ENCODE peak calls at places on chromosomes 2 and 18, in six cellular contexts. R is fibroblast of lung; U is PC-3; W is stomach; T is CD8-positive, alpha-beta memory T cell; S is caudate nucleus. X is an unnamed sample.

GRCh38 chr2:23432531-23432930 is 47.6 kb downstream of the KLHL29 start:
- DNase-seq in R (no peak), U (no peak), W (no peak), T (no peak), S (no peak), X (no peak)

GRCh38 chr2:67476808-67477790 is 80.0 kb downstream of the ETAA1 start:
- DNase-seq in R (peak; percentile 83), U (peak; percentile 76), W (no peak), T (no peak), S (no peak), X (no peak)

GRCh38 chr2:101883860-101884259 is 107.9 kb upstream of the IL1R2 start:
- DNase-seq in R (peak; percentile 79), U (peak; percentile 80), W (no peak), T (peak; percentile 31), S (no peak), X (no peak)

GRCh38 chr2:142131016-142131714 is at the start of gene LRP1B:
- DNase-seq in R (peak; percentile 48), U (no peak), W (no peak), T (no peak), S (peak; percentile 24), X (peak; percentile 36)

GRCh38 chr2:152762202-152762601 is 43.8 kb downstream of the ARL6IP6 start:
- DNase-seq in R (peak; percentile 95), U (no peak), W (no peak), T (no peak), S (no peak), X (no peak)

GRCh38 chr2:99821039-99821438 is 321.4 kb downstream of the AFF3 start:
- DNase-seq in R (no peak), U (peak; percentile 42), W (no peak), T (no peak), S (no peak), X (no peak)

GRCh38 chr18:67380867-67381266 is 135.7 kb downstream of the DSEL start:
- DNase-seq in R (no peak), U (no peak), W (no peak), T (no peak), S (no peak), X (no peak)

GRCh38 chr2:39567507-39567906 is 98.2 kb upstream of the TMEM178A start:
- DNase-seq in R (no peak), U (peak; percentile 14), W (no peak), T (no peak), S (no peak), X (no peak)

GRCh38 chr2:204108301-204108700 is 171.7 kb downstream of the ICOS start:
- DNase-seq in R (peak; percentile 4), U (peak; percentile 45), W (no peak), T (peak; percentile 51), S (no peak), X (no peak)

GRCh38 chr2:11984556-11985158 is 238.2 kb downstream of the LPIN1 start:
- DNase-seq in R (no peak), U (no peak), W (no peak), T (no peak), S (no peak), X (no peak)

GRCh38 chr2:174786066-174786725 is 21.9 kb upstream of the CHRNA1 start:
- DNase-seq in R (no peak), U (no peak), W (no peak), T (no peak), S (no peak), X (no peak)
- H3K27ac ChIP-seq in R (peak overlapping the region; percentile 94), U (no peak overlapping the region), W (no peak overlapping the region), T (no peak overlapping the region), S (no peak overlapping the region), X (no peak overlapping the region)

DNA sequence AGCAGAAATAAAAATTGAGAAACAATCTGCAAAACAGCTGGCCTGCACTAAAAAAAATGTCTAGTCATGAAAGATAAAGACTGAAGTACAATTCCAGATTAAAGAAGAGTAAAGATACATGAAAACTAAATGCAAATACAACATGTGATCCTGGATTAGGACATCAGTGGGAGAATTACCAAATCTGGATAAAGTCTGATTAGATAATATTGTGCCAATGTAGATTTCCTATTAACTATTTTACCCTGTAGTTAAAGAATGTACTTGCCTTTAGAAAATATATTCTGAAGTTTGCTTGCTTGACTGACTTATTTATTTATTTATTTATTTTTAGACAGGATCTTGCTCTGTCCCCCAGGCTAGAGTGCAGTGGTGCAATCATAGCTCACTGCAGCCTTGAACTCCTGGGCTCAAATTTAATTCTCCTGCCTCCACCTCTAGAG is 58.7 kb downstream of the ASXL2 start:
- DNase-seq in R (no peak), U (no peak), W (no peak), T (no peak), S (no peak), X (no peak)
- H3K27ac ChIP-seq in R (no peak overlapping the region), U (no peak overlapping the region), W (no peak overlapping the region), T (no peak overlapping the region), S (no peak overlapping the region), X (no peak overlapping the region)

GRCh38 chr2:150596071-150596470 is 108.6 kb upstream of the RND3 start:
- DNase-seq in R (peak; percentile 38), U (no peak), W (no peak), T (no peak), S (no peak), X (no peak)
- H3K27ac ChIP-seq in R (peak overlapping the region; percentile 43), U (no peak overlapping the region), W (no peak overlapping the region), T (no peak overlapping the region), S (no peak overlapping the region), X (no peak overlapping the region)

DNA sequence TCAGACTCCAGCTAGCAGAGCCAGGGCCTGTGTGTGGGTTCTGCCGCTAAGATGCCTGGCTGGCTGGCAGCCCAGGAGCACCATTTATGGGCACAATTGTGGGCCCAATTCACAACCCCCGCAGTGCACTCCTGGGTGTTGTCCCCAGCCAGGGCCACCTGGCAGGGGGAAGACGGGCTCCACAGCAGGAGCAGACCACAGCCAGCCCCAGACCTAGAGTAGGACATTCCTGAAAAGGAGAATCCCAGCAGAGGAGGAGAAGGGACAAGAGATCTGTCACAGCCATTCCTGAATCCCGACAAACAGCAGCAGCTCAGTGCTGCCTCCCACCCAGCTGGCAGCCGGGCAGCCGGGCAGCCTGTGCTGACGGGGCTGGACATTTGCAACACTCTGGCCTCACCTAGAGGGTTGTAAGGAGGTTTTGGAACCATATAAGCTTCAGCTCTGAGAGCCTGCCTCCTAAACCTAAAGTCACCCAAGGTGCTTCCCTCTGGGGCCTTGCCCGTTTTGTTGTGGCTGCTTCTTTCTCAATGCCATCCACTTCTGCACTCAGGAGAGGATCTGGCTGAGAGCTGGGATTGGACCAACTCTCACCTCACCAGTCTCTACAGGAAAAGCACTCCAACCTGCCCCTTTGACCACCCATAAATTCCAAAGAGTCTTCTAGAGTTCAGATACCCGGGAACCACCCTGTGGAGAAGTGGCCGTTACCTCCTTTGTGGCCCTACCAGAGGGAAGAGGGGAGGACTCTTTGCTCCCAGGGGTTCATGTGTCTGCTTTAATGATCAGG is 4.1 kb upstream of the TMEM177 start:
- DNase-seq in R (no peak), U (no peak), W (no peak), T (no peak), S (no peak), X (no peak)
- H3K27ac ChIP-seq in R (no peak overlapping the region), U (no peak overlapping the region), W (peak overlapping the region; percentile 34), T (no peak overlapping the region), S (no peak overlapping the region), X (no peak overlapping the region)

DNA sequence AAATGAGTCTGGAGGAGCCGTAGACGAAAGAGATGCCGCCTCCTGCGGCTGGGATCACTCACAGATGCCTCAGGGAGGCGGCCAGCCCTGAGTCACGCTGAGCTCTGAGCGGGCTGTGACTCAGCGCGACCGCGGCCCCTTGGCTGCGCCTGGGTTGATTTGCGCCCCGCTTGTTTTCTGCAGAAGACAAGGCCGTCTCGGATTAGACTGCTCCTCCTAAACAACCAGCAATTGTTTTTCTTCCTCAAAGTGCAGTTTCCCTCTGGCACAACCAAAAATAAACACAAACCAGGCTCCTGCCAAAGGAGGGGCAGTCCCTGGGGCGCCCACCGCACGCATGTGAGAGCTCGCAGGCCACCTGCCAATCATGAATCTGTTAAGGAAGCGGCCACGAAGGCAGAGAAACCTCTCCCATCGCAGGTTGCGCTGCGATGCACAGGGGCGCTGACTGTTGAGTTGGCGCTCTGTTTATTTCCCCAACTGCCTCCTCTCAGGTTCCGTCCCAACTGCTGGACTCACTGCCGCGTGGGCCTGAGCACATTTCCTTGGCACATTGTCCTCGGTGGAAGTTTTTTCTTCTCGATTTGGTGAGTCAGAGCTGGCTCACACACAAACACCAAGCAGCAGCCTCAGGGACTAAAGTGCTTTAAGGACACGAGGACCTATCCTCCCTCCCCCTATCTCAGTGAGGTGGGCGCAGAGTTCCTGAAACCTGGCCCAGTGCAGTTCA is 85.2 kb upstream of the NDUFV2 start:
- DNase-seq in R (peak; percentile 91), U (peak; percentile 97), W (peak; percentile 62), T (no peak), S (no peak), X (peak; percentile 30)
- H3K27ac ChIP-seq in R (peak overlapping the region; percentile 88), U (peak overlapping the region; percentile 98), W (peak overlapping the region; percentile 69), T (peak overlapping the region; percentile 88), S (no peak overlapping the region), X (peak overlapping the region; percentile 21)

DNA sequence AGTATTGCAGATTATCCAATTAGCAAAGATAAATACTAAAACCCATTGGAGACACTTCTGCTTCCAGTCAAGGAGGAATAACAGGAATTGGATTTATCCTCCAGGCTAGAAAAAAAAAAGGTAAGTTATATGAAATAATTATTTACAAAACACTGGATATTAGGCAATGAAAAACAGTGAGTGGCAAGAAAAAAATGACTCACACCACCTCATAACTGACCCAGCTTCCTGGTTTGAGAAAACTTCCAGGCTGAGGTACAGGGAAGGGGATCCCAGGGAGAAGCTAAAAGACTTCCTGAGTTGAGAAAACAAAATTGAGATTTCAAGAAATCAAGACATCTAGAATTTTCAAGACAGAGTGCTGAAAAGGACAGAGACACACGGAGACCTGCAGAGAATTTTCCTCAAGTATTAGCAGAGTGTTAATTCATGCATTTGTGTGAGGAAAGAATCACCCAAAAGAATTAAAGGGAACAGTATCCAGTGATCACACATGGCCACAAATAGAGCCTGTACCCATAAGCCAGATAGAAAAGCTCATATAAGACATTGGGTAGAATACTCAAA is 17.4 kb downstream of the SRD5A2 start:
- DNase-seq in R (no peak), U (peak; percentile 53), W (no peak), T (no peak), S (no peak), X (no peak)
- H3K27ac ChIP-seq in R (no peak overlapping the region), U (no peak overlapping the region), W (no peak overlapping the region), T (no peak overlapping the region), S (no peak overlapping the region), X (no peak overlapping the region)

GRCh38 chr2:191612496-191612895 is 65.4 kb upstream of the NABP1 start:
- DNase-seq in R (peak; percentile 47), U (peak; percentile 88), W (no peak), T (no peak), S (no peak), X (no peak)
- H3K27ac ChIP-seq in R (peak overlapping the region; percentile 40), U (peak overlapping the region; percentile 55), W (no peak overlapping the region), T (no peak overlapping the region), S (no peak overlapping the region), X (no peak overlapping the region)